ENCODE peak calls at places on chromosomes 3 and 15, in six cellular contexts. C is ovary, E is H1, G is stomach, Z is sigmoid colon, O is K562. Q is an unnamed sample.

GRCh38 chr3:4812509-4812908 is 166.7 kb upstream of the BHLHE40 start:
- DNase-seq in E (no peak), Z (no peak), O (no peak), G (no peak), C (no peak), Q (no peak)

GRCh38 chr15:28960979-28961378 is 75.2 kb downstream of the APBA2 start:
- DNase-seq in O (no peak), E (no peak), C (no peak), G (no peak), Z (no peak), Q (no peak)

GRCh38 chr3:87503901-87504498 is 227.6 kb upstream of the POU1F1 start:
- DNase-seq in G (peak; percentile 28), O (peak; percentile 39), E (peak; percentile 2), C (no peak), Z (no peak), Q (no peak)

GRCh38 chr3:87082806-87083440 is 92.0 kb upstream of the VGLL3 start:
- DNase-seq in C (no peak), G (no peak), O (no peak), Z (no peak), E (peak; percentile 5), Q (no peak)

GRCh38 chr15:70099966-70100494 is 2.3 kb upstream of the TLE3 start:
- DNase-seq in O (peak; percentile 50), Z (no peak), C (no peak), G (no peak), E (no peak), Q (no peak)

GRCh38 chr3:25151497-25151896 is 276.6 kb upstream of the RARB start:
- DNase-seq in G (no peak), O (no peak), Z (no peak), E (no peak), C (no peak), Q (no peak)

GRCh38 chr3:130345487-130346079 is at the start of gene COL6A5:
- DNase-seq in C (no peak), E (peak; percentile 2), Z (no peak), O (peak; percentile 11), G (no peak), Q (no peak)

GRCh38 chr15:80825361-80826030 is 46.3 kb downstream of the CEMIP start:
- DNase-seq in O (no peak), C (no peak), E (no peak), G (no peak), Z (no peak), Q (no peak)

GRCh38 chr15:40793216-40793989 is 13.5 kb upstream of the ZFYVE19 start:
- DNase-seq in G (peak; percentile 86), C (peak; percentile 51), O (no peak), Z (no peak), E (no peak), Q (no peak)

GRCh38 chr15:86988075-86988474 is 908.4 kb downstream of the AGBL1 start:
- DNase-seq in C (no peak), G (no peak), Z (no peak), E (no peak), O (no peak), Q (no peak)

GRCh38 chr15:70398694-70399093 is 301.0 kb upstream of the TLE3 start:
- DNase-seq in Z (no peak), C (no peak), G (no peak), E (no peak), O (no peak), Q (no peak)

GRCh38 chr15:99226802-99227201 is 22.6 kb downstream of the TTC23 start:
- DNase-seq in O (no peak), E (no peak), C (no peak), Z (no peak), G (no peak), Q (no peak)

GRCh38 chr3:191774485-191774884 is 313.5 kb downstream of the PYDC2 start:
- DNase-seq in E (no peak), C (no peak), Z (no peak), G (no peak), O (no peak), Q (no peak)

GRCh38 chr15:82548700-82549099 is 8.4 kb upstream of the RPS17 start:
- DNase-seq in G (no peak), E (no peak), O (peak; percentile 19), C (no peak), Z (no peak), Q (no peak)

GRCh38 chr3:141345951-141346817 is 22.1 kb upstream of the ZBTB38 start:
- DNase-seq in C (no peak), O (no peak), E (no peak), G (no peak), Z (no peak), Q (no peak)

GRCh38 chr3:141049681-141050080 is 1.5 kb upstream of the SPSB4 start:
- DNase-seq in O (peak; percentile 20), Z (no peak), E (no peak), G (no peak), C (no peak), Q (no peak)

GRCh38 chr15:28899061-28899738 is 13.4 kb downstream of the APBA2 start:
- DNase-seq in O (no peak), C (no peak), G (no peak), Z (peak; percentile 33), E (no peak), Q (no peak)

GRCh38 chr3:189776163-189776824 is 145.1 kb downstream of the TP63 start:
- DNase-seq in O (no peak), C (no peak), E (no peak), G (no peak), Z (no peak), Q (no peak)

GRCh38 chr3:183560607-183561006 is 5.1 kb upstream of the KLHL6 start:
- DNase-seq in Z (no peak), E (no peak), C (no peak), O (no peak), G (no peak), Q (peak; percentile 70)

GRCh38 chr3:37218206-37218605 is 43.8 kb upstream of the LRRFIP2 start:
- DNase-seq in Z (no peak), G (no peak), C (no peak), E (no peak), O (no peak), Q (peak; percentile 16)

GRCh38 chr3:132787616-132788015 is 65.4 kb upstream of the NPHP3 start:
- DNase-seq in G (no peak), Z (no peak), C (no peak), O (no peak), E (no peak), Q (no peak)

GRCh38 chr15:57656434-57656833 is 50.1 kb upstream of the POLR2M start:
- DNase-seq in G (no peak), E (no peak), O (no peak), Z (no peak), C (no peak), Q (no peak)

GRCh38 chr3:127312818-127313217 is 25.0 kb upstream of the PRR20G start:
- DNase-seq in G (no peak), C (no peak), E (no peak), Z (no peak), O (no peak), Q (no peak)

GRCh38 chr15:41512512-41513281 is 930 bp downstream of the LTK start:
- DNase-seq in E (no peak), Z (no peak), G (peak; percentile 55), C (no peak), O (peak; percentile 63), Q (peak; percentile 32)

GRCh38 chr15:51312754-51313390 is 25.5 kb downstream of the CYP19A1 start:
- DNase-seq in Z (no peak), G (no peak), E (no peak), O (no peak), C (no peak), Q (no peak)

GRCh38 chr15:90232941-90233700 is 620 bp downstream of the CIB1 start:
- DNase-seq in E (no peak), O (peak; percentile 80), C (peak; percentile 52), G (peak; percentile 74), Z (peak; percentile 83), Q (peak; percentile 92)

GRCh38 chr15:32851619-32852416 is 134.0 kb downstream of the GREM1 start:
- DNase-seq in C (no peak), Z (no peak), E (no peak), G (no peak), O (no peak), Q (no peak)

DNA sequence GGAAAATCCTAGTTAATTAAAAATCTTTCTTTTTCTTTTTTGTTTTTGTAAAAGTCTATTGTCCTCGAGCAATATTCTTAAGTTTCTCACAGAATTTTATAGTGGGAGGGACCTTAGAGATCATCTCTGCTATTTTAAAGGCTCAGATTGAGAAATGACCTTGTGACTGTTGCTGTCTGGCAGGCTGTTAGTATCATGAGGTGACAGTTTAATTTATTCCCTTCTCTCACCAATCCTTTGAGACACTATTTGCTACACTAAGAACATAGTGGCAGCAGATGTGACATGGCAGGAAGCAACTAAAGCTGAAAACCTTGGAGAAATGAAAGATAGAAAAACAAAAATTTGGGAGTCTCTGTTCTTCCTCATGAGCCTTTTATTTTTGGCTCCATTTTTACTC is 24.9 kb downstream of the APPL1 start:
- DNase-seq in E (no peak), G (no peak), Z (no peak), O (no peak), C (no peak), Q (no peak)
- TF ChIP-seq EP300 in E (no peak), G (no peak), Z (no peak), O (no peak), C (no peak), Q (no peak)

GRCh38 chr3:157631468-157631867 is 128.3 kb upstream of the VEPH1 start:
- DNase-seq in Z (no peak), O (no peak), E (no peak), C (no peak), G (no peak), Q (no peak)
- TF ChIP-seq EP300 in Z (no peak), O (no peak), E (no peak), C (no peak), G (no peak), Q (no peak)

GRCh38 chr3:150152567-150152966 is 181.9 kb upstream of the PFN2 start:
- DNase-seq in O (no peak), Z (no peak), G (no peak), C (no peak), E (no peak), Q (no peak)
- TF ChIP-seq EP300 in O (no peak), Z (no peak), G (no peak), C (no peak), E (no peak), Q (no peak)

DNA sequence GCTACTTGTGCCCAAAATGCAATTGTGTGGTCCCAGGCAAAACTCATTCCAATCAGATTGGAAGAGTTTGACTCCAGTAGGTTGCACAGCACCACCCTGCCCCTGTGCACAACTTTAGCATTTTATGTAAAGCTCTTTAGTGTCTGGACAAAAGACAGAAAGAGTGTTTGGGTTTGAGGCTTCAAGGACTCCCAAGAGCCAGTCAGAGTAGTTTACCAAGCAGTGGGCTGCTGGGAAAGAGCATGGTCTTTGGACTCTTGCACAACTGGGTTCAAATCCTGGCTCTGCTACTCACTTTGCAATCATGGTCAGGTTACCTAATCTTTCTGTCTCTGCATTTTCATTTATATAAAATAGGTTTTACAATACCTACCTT is 75.8 kb upstream of the UMPS start:
- DNase-seq in C (no peak), O (no peak), Z (no peak), G (no peak), E (no peak), Q (no peak)
- TF ChIP-seq EP300 in C (no peak), O (no peak), Z (no peak), G (no peak), E (no peak), Q (no peak)

GRCh38 chr3:152455989-152456388 is 187.3 kb downstream of the MBNL1 start:
- DNase-seq in Z (no peak), E (no peak), O (no peak), C (no peak), G (no peak), Q (no peak)
- TF ChIP-seq EP300 in Z (no peak), E (no peak), O (no peak), C (no peak), G (no peak), Q (no peak)

GRCh38 chr3:122794779-122795673 is at the start of gene SLC49A4:
- DNase-seq in C (peak; percentile 68), E (peak; percentile 59), O (peak; percentile 88), G (peak; percentile 81), Z (peak; percentile 80), Q (peak; percentile 86)
- TF ChIP-seq EP300 in C (no peak), E (no peak), O (no peak), G (peak; percentile 38), Z (no peak), Q (no peak)